ENCODE peak calls at places on chromosomes 12 and 14, in nine cellular contexts. E, Z, G, N, R, L, F, U and D are unnamed samples.

GRCh38 chr12:232731-233614 is 19.0 kb upstream of the SLC6A12 start:
- DNase-seq in E (no peak), Z (no peak), G (no peak), N (no peak), R (no peak), L (no peak), F (no peak), U (no peak), D (peak)

GRCh38 chr12:31106101-31106803 is 32.6 kb downstream of the DDX11 start:
- DNase-seq in E (peak), Z (no peak), G (no peak), N (no peak), R (no peak), L (no peak), F (no peak), U (no peak), D (no peak)

GRCh38 chr14:68143341-68143807 is 323.8 kb downstream of the RAD51B start:
- DNase-seq in E (no peak), Z (no peak), G (peak), N (no peak), R (peak), L (peak), F (peak), U (no peak), D (no peak)

GRCh38 chr12:31736472-31736871 is 7.7 kb upstream of the AMN1 start:
- DNase-seq in E (no peak), Z (peak), G (peak), N (no peak), R (no peak), L (no peak), F (peak), U (no peak), D (no peak)

GRCh38 chr12:98743362-98743953 is 98.4 kb downstream of the APAF1 start:
- DNase-seq in E (no peak), Z (no peak), G (no peak), N (no peak), R (no peak), L (no peak), F (no peak), U (peak), D (no peak)

GRCh38 chr14:75280448-75280830 is 1.8 kb downstream of the FOS start:
- DNase-seq in E (no peak), Z (no peak), G (no peak), N (no peak), R (no peak), L (no peak), F (no peak), U (no peak), D (no peak)

GRCh38 chr14:76773188-76773885 is 12.1 kb downstream of the VASH1 start:
- DNase-seq in E (peak), Z (peak), G (peak), N (no peak), R (peak), L (peak), F (peak), U (no peak), D (peak)

GRCh38 chr12:88029093-88029665 is at the start of gene C12orf50:
- DNase-seq in E (no peak), Z (no peak), G (no peak), N (no peak), R (no peak), L (no peak), F (no peak), U (no peak), D (no peak)

GRCh38 chr14:60311417-60311816 is 62.4 kb downstream of the PPM1A start:
- DNase-seq in E (no peak), Z (no peak), G (no peak), N (no peak), R (no peak), L (no peak), F (peak), U (no peak), D (no peak)

GRCh38 chr14:77243853-77244252 is 27.2 kb downstream of the NGB start:
- DNase-seq in E (no peak), Z (no peak), G (no peak), N (no peak), R (no peak), L (no peak), F (no peak), U (no peak), D (no peak)

GRCh38 chr14:21267886-21268611 is 1.2 kb downstream of the HNRNPC start:
- DNase-seq in E (no peak), Z (no peak), G (no peak), N (no peak), R (no peak), L (no peak), F (peak), U (no peak), D (no peak)

GRCh38 chr12:63294327-63294632 is 143.3 kb upstream of the AVPR1A start:
- DNase-seq in E (no peak), Z (peak), G (peak), N (no peak), R (no peak), L (no peak), F (peak), U (no peak), D (no peak)

GRCh38 chr14:95662376-95663186 is 23.6 kb upstream of the TCL1B start:
- DNase-seq in E (no peak), Z (no peak), G (no peak), N (no peak), R (no peak), L (no peak), F (no peak), U (no peak), D (no peak)

GRCh38 chr14:53458368-53458814 is 305.3 kb upstream of the DDHD1 start:
- DNase-seq in E (no peak), Z (no peak), G (peak), N (no peak), R (no peak), L (no peak), F (peak), U (no peak), D (no peak)

GRCh38 chr12:14984036-14984435 is 11.2 kb downstream of the PDE6H start:
- DNase-seq in E (no peak), Z (no peak), G (no peak), N (no peak), R (no peak), L (no peak), F (no peak), U (no peak), D (no peak)

GRCh38 chr12:67920432-67920831 is 68.8 kb upstream of the IFNG-AS1 start:
- DNase-seq in E (no peak), Z (no peak), G (no peak), N (no peak), R (no peak), L (no peak), F (peak), U (no peak), D (no peak)

GRCh38 chr12:13195848-13196301 is 651 bp upstream of the EMP1 start:
- DNase-seq in E (no peak), Z (no peak), G (peak), N (no peak), R (peak), L (no peak), F (peak), U (no peak), D (no peak)

GRCh38 chr12:94553130-94553519 is 93.5 kb upstream of the CEP83 start:
- DNase-seq in E (no peak), Z (no peak), G (peak), N (peak), R (no peak), L (no peak), F (peak), U (no peak), D (no peak)

GRCh38 chr12:53935562-53936341 is 2.9 kb upstream of the HOXC13 start:
- DNase-seq in E (no peak), Z (no peak), G (no peak), N (no peak), R (no peak), L (no peak), F (no peak), U (no peak), D (no peak)

GRCh38 chr12:57133013-57133569 is 4.8 kb downstream of the LRP1 start:
- DNase-seq in E (no peak), Z (no peak), G (peak), N (no peak), R (peak), L (no peak), F (peak), U (no peak), D (no peak)

GRCh38 chr14:83974647-83975163 is 1555.2 kb upstream of the FLRT2 start:
- DNase-seq in E (no peak), Z (no peak), G (no peak), N (no peak), R (no peak), L (no peak), F (no peak), U (no peak), D (no peak)

GRCh38 chr12:130083002-130083401 is 79.3 kb upstream of the FZD10 start:
- DNase-seq in E (no peak), Z (no peak), G (no peak), N (no peak), R (no peak), L (no peak), F (no peak), U (no peak), D (no peak)

GRCh38 chr12:125299840-125300239 is 234.6 kb downstream of the AACS start:
- DNase-seq in E (no peak), Z (no peak), G (no peak), N (no peak), R (no peak), L (no peak), F (no peak), U (no peak), D (no peak)

GRCh38 chr14:63388766-63389431 is 70.2 kb upstream of the GPHB5 start:
- DNase-seq in E (peak), Z (no peak), G (peak), N (peak), R (peak), L (peak), F (peak), U (peak), D (peak)

GRCh38 chr12:114636723-114637480 is 47.1 kb downstream of the TBX3 start:
- DNase-seq in E (no peak), Z (no peak), G (peak), N (no peak), R (peak), L (no peak), F (no peak), U (peak), D (no peak)

GRCh38 chr14:33307691-33308369 is 369.2 kb downstream of the NPAS3 start:
- DNase-seq in E (peak), Z (peak), G (peak), N (peak), R (no peak), L (no peak), F (peak), U (no peak), D (no peak)

GRCh38 chr14:51419685-51420084 is 179.6 kb downstream of the TMX1 start:
- DNase-seq in E (no peak), Z (no peak), G (no peak), N (no peak), R (no peak), L (no peak), F (no peak), U (no peak), D (no peak)

GRCh38 chr12:107207931-107208515 is 114.7 kb upstream of the CRY1 start:
- DNase-seq in E (no peak), Z (no peak), G (peak), N (no peak), R (no peak), L (no peak), F (peak), U (no peak), D (no peak)

GRCh38 chr12:49094104-49094948 is at the start of gene DHH:
- DNase-seq in E (no peak), Z (no peak), G (peak), N (no peak), R (no peak), L (peak), F (no peak), U (peak), D (no peak)

GRCh38 chr12:14950982-14951746 is 10.2 kb downstream of the ARHGDIB start:
- DNase-seq in E (no peak), Z (no peak), G (no peak), N (no peak), R (peak), L (no peak), F (no peak), U (peak), D (no peak)

GRCh38 chr12:11307143-11307542 is 3.1 kb downstream of the PRB4 start:
- DNase-seq in E (no peak), Z (no peak), G (no peak), N (no peak), R (no peak), L (no peak), F (no peak), U (no peak), D (no peak)

GRCh38 chr12:6316921-6317692 is 6.6 kb downstream of the PLEKHG6 start:
- DNase-seq in E (no peak), Z (no peak), G (no peak), N (no peak), R (no peak), L (no peak), F (no peak), U (no peak), D (no peak)

GRCh38 chr12:100346660-100347059 is 10.2 kb upstream of the SLC17A8 start:
- DNase-seq in E (peak), Z (no peak), G (no peak), N (no peak), R (no peak), L (no peak), F (peak), U (no peak), D (no peak)

GRCh38 chr12:117069926-117070900 is 29.0 kb downstream of the TESC start:
- DNase-seq in E (no peak), Z (no peak), G (no peak), N (no peak), R (peak), L (no peak), F (no peak), U (no peak), D (peak)

GRCh38 chr12:69466867-69467266 is 3.3 kb upstream of the FRS2 start:
- DNase-seq in E (no peak), Z (no peak), G (no peak), N (no peak), R (no peak), L (no peak), F (no peak), U (no peak), D (no peak)